ENCODE peak calls at places on chromosomes 5 and 9, in four cellular contexts. H is activated T-helper 1 cell treated with anti-CD3 and anti-CD28 coated beads, Interleukin-12 subunit alpha, Interleukin-12 subunit beta, Interleukin-2, Interleukin-4 antibody, amounts not matched to agents 30 ng/mL and 10 ng/mL and 1 ng/mL, durations not matched to agents 14 hours and 24 hours and 36 hours; N is stimulated activated CD4-positive, alpha-beta T cell treated with anti-CD3 and anti-CD28 coated beads, Interleukin-4, amount 100 ng/mL, for 48 hours; D is stimulated activated CD8-positive, alpha-beta memory T cell treated with anti-CD3 and anti-CD28 coated beads, Interleukin-7, amount 100 ng/mL, for 24 hours. X is an unnamed sample.

GRCh38 chr5:138177936-138178515 is 404 bp downstream of the BRD8 start:
- DNase-seq in H (peak), N (peak), D (no peak), X (no peak)

GRCh38 chr5:126104951-126105350 is 318.3 kb upstream of the GRAMD2B start:
- DNase-seq in H (no peak), N (no peak), D (no peak), X (no peak)

GRCh38 chr9:23663536-23663935 is 162.5 kb downstream of the ELAVL2 start:
- DNase-seq in H (no peak), N (no peak), D (no peak), X (no peak)

GRCh38 chr9:78363221-78363620 is 66.3 kb downstream of the PSAT1 start:
- DNase-seq in H (no peak), N (no peak), D (no peak), X (no peak)

GRCh38 chr9:34493972-34494535 is 28.7 kb downstream of the ENHO start:
- DNase-seq in H (peak), N (no peak), D (no peak), X (no peak)

GRCh38 chr9:103601287-103601686 is 492.8 kb upstream of the SMC2 start:
- DNase-seq in H (no peak), N (no peak), D (no peak), X (no peak)

GRCh38 chr9:112401175-112401815 is 21.4 kb downstream of the HSDL2 start:
- DNase-seq in H (no peak), N (no peak), D (no peak), X (no peak)

GRCh38 chr9:12813960-12814876 is 39.4 kb downstream of the LURAP1L start:
- DNase-seq in H (no peak), N (no peak), D (no peak), X (no peak)

GRCh38 chr9:362936-363335 is 148.3 kb downstream of the DOCK8 start:
- DNase-seq in H (no peak), N (no peak), D (no peak), X (no peak)

GRCh38 chr5:138725153-138725884 is 27.9 kb upstream of the CTNNA1 start:
- DNase-seq in H (no peak), N (no peak), D (no peak), X (no peak)

GRCh38 chr9:112618385-112619001 is 99.4 kb downstream of the INIP start:
- DNase-seq in H (no peak), N (no peak), D (no peak), X (no peak)

GRCh38 chr9:127796899-127797370 is 5.7 kb upstream of the FPGS start:
- DNase-seq in H (no peak), N (no peak), D (no peak), X (no peak)

GRCh38 chr9:108674766-108675530 is 180.8 kb downstream of the ACTL7B start:
- DNase-seq in H (no peak), N (no peak), D (no peak), X (no peak)

GRCh38 chr5:135332519-135333150 is 66.4 kb downstream of the MACROH2A1 start:
- DNase-seq in H (no peak), N (no peak), D (no peak), X (no peak)

GRCh38 chr5:88944751-88945507 is 61.9 kb upstream of the MEF2C start:
- DNase-seq in H (no peak), N (no peak), D (no peak), X (no peak)

GRCh38 chr5:22708770-22709328 is 144.3 kb downstream of the CDH12 start:
- DNase-seq in H (no peak), N (no peak), D (no peak), X (no peak)

X was measured in activated CD4-positive, alpha-beta T cell treated with anti-CD3 and anti-CD28 coated beads for 24 hours.